ENCODE peak calls at places on chromosome 1, in ten cellular contexts. R is pancreas, W is WTC11, Z is ovary, A is AML-193, C is HuH-7, S is T-helper 9 cell, F is pulmonary artery endothelial cell, H is left lung, P is non-pigmented ciliary epithelial cell. M is an unnamed sample.
A peak's percentile ranks its signal among the peaks of the same experiment; 100 is the strongest.

GRCh38 chr1:213244664-213245091 is 193.6 kb downstream of the RPS6KC1 start:
- DNase-seq in A (peak; percentile 68), C (peak; percentile 21), S (no peak), H (no peak), W (no peak), R (peak; percentile 32), P (peak; percentile 20), Z (peak; percentile 20), F (peak; percentile 10), M (peak; percentile 5)

GRCh38 chr1:228013322-228014234 is 6.8 kb downstream of the WNT3A start:
- DNase-seq in C (peak; percentile 15), S (no peak), R (no peak), A (no peak), P (no peak), Z (peak; percentile 9), W (no peak), F (no peak), H (peak; percentile 28), M (no peak)

GRCh38 chr1:39683591-39684312 is 7.5 kb downstream of the HPCAL4 start:
- DNase-seq in W (peak; percentile 50), Z (no peak), F (no peak), P (no peak), S (peak; percentile 43), C (no peak), R (no peak), A (no peak), H (no peak), M (no peak)

GRCh38 chr1:15430787-15431570 is 7.3 kb upstream of the CTRC start:
- DNase-seq in P (no peak), C (peak; percentile 86), F (no peak), Z (peak; percentile 78), S (peak; percentile 75), R (peak; percentile 87), H (peak; percentile 68), A (peak; percentile 16), W (peak; percentile 93), M (no peak)

GRCh38 chr1:43834280-43835140 is 99.1 kb upstream of the ARTN start:
- DNase-seq in W (no peak), S (no peak), R (no peak), C (no peak), F (no peak), Z (no peak), A (peak; percentile 68), P (peak; percentile 76), H (peak; percentile 56), M (peak; percentile 50)

GRCh38 chr1:207965602-207966387 is 54.9 kb upstream of the CD34 start:
- DNase-seq in W (no peak), R (no peak), P (no peak), S (no peak), F (no peak), C (no peak), Z (no peak), A (no peak), H (no peak), M (no peak)

GRCh38 chr1:6692956-6693355 is 8.7 kb downstream of the DNAJC11 start:
- DNase-seq in P (no peak), A (no peak), C (no peak), W (no peak), R (no peak), Z (no peak), S (no peak), H (no peak), F (no peak), M (no peak)

GRCh38 chr1:212367474-212368072 is 47.1 kb downstream of the PACC1 start:
- DNase-seq in F (no peak), S (no peak), P (no peak), Z (no peak), C (no peak), R (no peak), W (no peak), A (no peak), H (no peak), M (no peak)

GRCh38 chr1:112529301-112529700 is 20.5 kb downstream of the WNT2B start:
- DNase-seq in F (no peak), W (no peak), S (no peak), H (no peak), P (no peak), R (no peak), C (no peak), Z (no peak), A (no peak), M (no peak)

GRCh38 chr1:237760981-237761380 is 129.7 kb downstream of the ZP4 start:
- DNase-seq in P (no peak), W (no peak), F (no peak), R (no peak), Z (no peak), C (no peak), S (no peak), H (no peak), A (no peak), M (no peak)

GRCh38 chr1:166330096-166330495 is 163.3 kb upstream of the FAM78B start:
- DNase-seq in H (no peak), P (no peak), C (no peak), R (no peak), A (no peak), S (no peak), F (no peak), W (no peak), Z (no peak), M (no peak)

GRCh38 chr1:213049232-213049631 is 1.8 kb upstream of the RPS6KC1 start:
- DNase-seq in R (no peak), C (no peak), H (no peak), A (no peak), F (no peak), S (no peak), P (no peak), W (no peak), Z (no peak), M (no peak)

GRCh38 chr1:236774926-236775325 is 20.2 kb upstream of the MTR start:
- DNase-seq in R (no peak), A (no peak), P (no peak), W (no peak), F (no peak), S (no peak), H (no peak), C (peak; percentile 38), Z (no peak), M (no peak)

GRCh38 chr1:22341791-22342605 is 109.7 kb upstream of the ZBTB40 start:
- DNase-seq in R (peak; percentile 33), P (no peak), Z (peak; percentile 42), S (no peak), F (no peak), W (no peak), C (peak; percentile 68), A (no peak), H (peak; percentile 42), M (no peak)

GRCh38 chr1:226921504-226921903 is 18.6 kb upstream of the COQ8A start:
- DNase-seq in A (no peak), S (no peak), Z (no peak), F (no peak), W (no peak), R (no peak), H (no peak), C (no peak), P (no peak), M (no peak)

GRCh38 chr1:222955964-222956363 is 141.1 kb downstream of the DISP1 start:
- DNase-seq in Z (no peak), H (no peak), W (no peak), S (no peak), A (no peak), F (no peak), C (no peak), R (no peak), P (no peak), M (no peak)

GRCh38 chr1:3831689-3832088 is 25.3 kb downstream of the CEP104 start:
- DNase-seq in F (no peak), Z (no peak), W (no peak), C (no peak), P (no peak), R (no peak), A (no peak), H (no peak), S (no peak), M (no peak)

GRCh38 chr1:17875882-17876280 is 120.7 kb downstream of the ACTL8 start:
- DNase-seq in C (no peak), R (no peak), P (no peak), A (no peak), F (no peak), S (no peak), W (no peak), H (no peak), Z (no peak), M (no peak)

GRCh38 chr1:109995536-109995935 is 11.0 kb downstream of the AHCYL1 start:
- DNase-seq in A (no peak), P (no peak), C (no peak), F (no peak), R (no peak), H (no peak), S (no peak), Z (no peak), W (no peak), M (no peak)

GRCh38 chr1:248625971-248626370 is 8.9 kb downstream of the OR2T11 start:
- DNase-seq in W (no peak), S (no peak), A (no peak), H (no peak), F (no peak), R (no peak), C (no peak), Z (no peak), P (no peak), M (no peak)

GRCh38 chr1:48920741-48921330 is 144.1 kb upstream of the BEND5 start:
- DNase-seq in R (no peak), P (no peak), F (no peak), H (no peak), C (no peak), W (no peak), A (no peak), S (no peak), Z (no peak), M (no peak)

GRCh38 chr1:162557536-162557935 is 4.0 kb upstream of the UAP1 start:
- DNase-seq in W (no peak), F (no peak), P (no peak), C (no peak), S (no peak), A (no peak), Z (no peak), H (no peak), R (no peak), M (no peak)

GRCh38 chr1:212219679-212220463 is 65.3 kb upstream of the PPP2R5A start:
- DNase-seq in P (peak; percentile 37), Z (no peak), A (no peak), S (no peak), R (no peak), C (no peak), H (no peak), W (no peak), F (no peak), M (no peak)

GRCh38 chr1:93051961-93052360 is 27.1 kb upstream of the MTF2 start:
- DNase-seq in S (no peak), Z (no peak), P (no peak), C (no peak), F (no peak), A (no peak), H (no peak), W (no peak), R (no peak), M (no peak)

GRCh38 chr1:6473974-6474814 is 8.2 kb upstream of the TNFRSF25 start:
- DNase-seq in Z (no peak), H (no peak), C (no peak), R (no peak), S (no peak), P (no peak), F (no peak), A (no peak), W (peak; percentile 59), M (no peak)

GRCh38 chr1:10941891-10942541 is 70.4 kb upstream of the TARDBP start:
- DNase-seq in P (no peak), R (peak; percentile 71), C (peak; percentile 90), W (peak; percentile 86), A (no peak), Z (peak; percentile 45), F (no peak), S (peak; percentile 66), H (no peak), M (peak; percentile 60)

GRCh38 chr1:204227351-204227750 is 13.6 kb upstream of the GOLT1A start:
- DNase-seq in F (no peak), C (no peak), W (no peak), Z (no peak), A (no peak), S (no peak), P (no peak), H (no peak), R (no peak), M (no peak)

GRCh38 chr1:10720635-10721034 is 75.8 kb downstream of the CASZ1 start:
- DNase-seq in R (no peak), F (no peak), C (no peak), A (no peak), Z (no peak), W (no peak), P (no peak), S (no peak), H (no peak), M (no peak)